ENCODE peak calls at places on chromosomes 1 and 21, in nine cellular contexts. I is NCI-H1105; S is H9; H is AG08396; G is stimulated activated CD4-positive, alpha-beta T cell treated with anti-CD3 and anti-CD28 coated beads, Interleukin-15, amount 100 ng/mL, for 1 hour; O is posterior vena cava; D is substantia nigra; L is naive thymus-derived CD8-positive, alpha-beta T cell; N is Calu3. J is an unnamed sample.

GRCh38 chr1:3803905-3804626 is 7.8 kb upstream of the LRRC47 start:
- DNase-seq in I (no peak), S (no peak), H (no peak), G (no peak), O (no peak), D (no peak), L (no peak), N (no peak), J (no peak)

GRCh38 chr1:165053273-165053835 is 303.2 kb downstream of the LMX1A start:
- DNase-seq in I (no peak), S (no peak), H (no peak), G (no peak), O (no peak), D (no peak), L (no peak), N (no peak), J (peak)

GRCh38 chr21:26709090-26709489 is 136.0 kb upstream of the CYYR1 start:
- DNase-seq in I (no peak), S (no peak), H (no peak), G (no peak), O (no peak), D (no peak), L (no peak), N (no peak), J (no peak)

GRCh38 chr21:43981151-43981870 is 30.8 kb upstream of the TRAPPC10 start:
- DNase-seq in I (no peak), S (no peak), H (no peak), G (no peak), O (no peak), D (no peak), L (no peak), N (no peak), J (no peak)

GRCh38 chr1:152444045-152444444 is 30.0 kb upstream of the CRNN start:
- DNase-seq in I (no peak), S (no peak), H (no peak), G (no peak), O (no peak), D (no peak), L (no peak), N (no peak), J (no peak)

GRCh38 chr1:24929876-24930702 is at the start of gene RUNX3:
- DNase-seq in I (peak), S (peak), H (peak), G (peak), O (peak), D (no peak), L (peak), N (peak), J (peak)

GRCh38 chr1:30444850-30445249 is 278.5 kb downstream of the MATN1 start:
- DNase-seq in I (no peak), S (peak), H (no peak), G (no peak), O (no peak), D (no peak), L (no peak), N (no peak), J (no peak)

GRCh38 chr21:34885636-34886553 is 163.2 kb downstream of the RUNX1 start:
- DNase-seq in I (no peak), S (peak), H (no peak), G (no peak), O (no peak), D (no peak), L (no peak), N (no peak), J (peak)

GRCh38 chr1:10868599-10868965 is 72.1 kb upstream of the CASZ1 start:
- DNase-seq in I (no peak), S (no peak), H (no peak), G (no peak), O (no peak), D (no peak), L (no peak), N (no peak), J (no peak)

GRCh38 chr1:4637616-4638346 is 16.6 kb upstream of the AJAP1 start:
- DNase-seq in I (no peak), S (peak), H (no peak), G (no peak), O (no peak), D (no peak), L (no peak), N (no peak), J (peak)

GRCh38 chr1:235835226-235835625 is 31.5 kb downstream of the LYST start:
- DNase-seq in I (no peak), S (no peak), H (peak), G (no peak), O (no peak), D (no peak), L (no peak), N (no peak), J (no peak)

GRCh38 chr1:31747304-31747703 is 16.8 kb downstream of the ADGRB2 start:
- DNase-seq in I (no peak), S (no peak), H (no peak), G (no peak), O (no peak), D (no peak), L (no peak), N (no peak), J (no peak)

GRCh38 chr1:183620311-183620710 is 15.3 kb downstream of the ARPC5 start:
- DNase-seq in I (no peak), S (no peak), H (no peak), G (no peak), O (no peak), D (no peak), L (no peak), N (no peak), J (no peak)

GRCh38 chr1:180540697-180541594 is 17.8 kb upstream of the OVAAL start:
- DNase-seq in I (no peak), S (no peak), H (peak), G (no peak), O (no peak), D (no peak), L (no peak), N (no peak), J (no peak)

GRCh38 chr1:31788825-31789256 is 24.7 kb upstream of the ADGRB2 start:
- DNase-seq in I (no peak), S (no peak), H (no peak), G (no peak), O (no peak), D (no peak), L (no peak), N (no peak), J (no peak)

GRCh38 chr1:181324797-181325616 is 158.3 kb upstream of the CACNA1E start:
- DNase-seq in I (no peak), S (no peak), H (no peak), G (no peak), O (no peak), D (no peak), L (no peak), N (peak), J (no peak)

GRCh38 chr1:19448491-19449439 is 36.6 kb downstream of the CAPZB start:
- DNase-seq in I (no peak), S (no peak), H (peak), G (no peak), O (peak), D (no peak), L (no peak), N (no peak), J (no peak)

GRCh38 chr1:116777831-116778830 is 23.9 kb downstream of the CD2 start:
- DNase-seq in I (no peak), S (no peak), H (peak), G (no peak), O (no peak), D (no peak), L (no peak), N (peak), J (no peak)

GRCh38 chr1:17439250-17440073 is at the start of gene RCC2:
- DNase-seq in I (peak), S (no peak), H (peak), G (peak), O (peak), D (no peak), L (peak), N (peak), J (peak)

J was measured in ELF-1.